ENCODE peak calls at places on chromosome 1, in nine cellular contexts. U is adrenal gland, L is aorta, N is heart right ventricle, Q is transverse colon, T is A549, P is neural progenitor cell, I is psoas muscle, B is hepatocyte. G is an unnamed sample. For H3K4me1, the result is how much of the 10 kb centered on the place peaks cover.

GRCh38 chr1:24861821-24862727 is 68.0 kb downstream of the RUNX3 start:
- DNase-seq in U (no peak), L (peak), N (no peak), Q (peak), T (peak), P (peak), I (no peak), B (peak), G (no peak)

GRCh38 chr1:57761628-57762027 is 337.8 kb upstream of the DAB1 start:
- DNase-seq in U (no peak), L (no peak), N (no peak), Q (no peak), T (no peak), P (no peak), I (no peak), B (no peak), G (no peak)

GRCh38 chr1:58620259-58620658 is 43.2 kb upstream of the TACSTD2 start:
- DNase-seq in U (no peak), L (no peak), N (no peak), Q (peak), T (no peak), P (peak), I (no peak), B (peak), G (no peak)

GRCh38 chr1:179206817-179207216 is 22.7 kb downstream of the ABL2 start:
- DNase-seq in U (no peak), L (no peak), N (no peak), Q (no peak), T (no peak), P (no peak), I (no peak), B (no peak), G (no peak)

GRCh38 chr1:233613252-233614172 is at the start of gene KCNK1:
- DNase-seq in U (peak), L (peak), N (peak), Q (peak), T (peak), P (peak), I (peak), B (peak), G (peak)

GRCh38 chr1:10932088-10932487 is 80.4 kb upstream of the TARDBP start:
- DNase-seq in U (no peak), L (no peak), N (no peak), Q (no peak), T (no peak), P (no peak), I (no peak), B (no peak), G (no peak)

GRCh38 chr1:234297668-234298067 is 75.6 kb upstream of the COA6 start:
- DNase-seq in U (no peak), L (no peak), N (no peak), Q (no peak), T (no peak), P (no peak), I (no peak), B (no peak), G (no peak)

GRCh38 chr1:75727571-75727970 is 3.1 kb downstream of the ACADM start:
- DNase-seq in U (no peak), L (no peak), N (no peak), Q (no peak), T (no peak), P (no peak), I (no peak), B (no peak), G (no peak)

GRCh38 chr1:6208723-6209660 is 3.1 kb downstream of the RNF207 start:
- DNase-seq in U (peak), L (no peak), N (no peak), Q (peak), T (no peak), P (peak), I (peak), B (peak), G (peak)

GRCh38 chr1:7856345-7856744 is 3.5 kb upstream of the UTS2 start:
- DNase-seq in U (no peak), L (no peak), N (no peak), Q (no peak), T (no peak), P (peak), I (no peak), B (no peak), G (no peak)

GRCh38 chr1:172909606-172910326 is 141.0 kb downstream of the TNFSF18 start:
- DNase-seq in U (no peak), L (no peak), N (no peak), Q (no peak), T (peak), P (no peak), I (no peak), B (no peak), G (no peak)

GRCh38 chr1:197103295-197103694 is 36.2 kb upstream of the F13B start:
- DNase-seq in U (no peak), L (no peak), N (no peak), Q (no peak), T (no peak), P (no peak), I (no peak), B (no peak), G (no peak)

GRCh38 chr1:33347650-33347992 is 26.7 kb upstream of the A3GALT2 start:
- DNase-seq in U (no peak), L (peak), N (peak), Q (peak), T (peak), P (no peak), I (peak), B (peak), G (peak)

GRCh38 chr1:48084826-48085225 is 87.6 kb upstream of the TRABD2B start:
- DNase-seq in U (no peak), L (no peak), N (no peak), Q (no peak), T (no peak), P (no peak), I (no peak), B (no peak), G (no peak)

GRCh38 chr1:117655220-117655577 is 49.4 kb downstream of the TENT5C start:
- DNase-seq in U (peak), L (no peak), N (no peak), Q (no peak), T (peak), P (no peak), I (no peak), B (no peak), G (no peak)

GRCh38 chr1:65758128-65758527 is 34.6 kb upstream of the PDE4B start:
- DNase-seq in U (no peak), L (no peak), N (no peak), Q (no peak), T (no peak), P (no peak), I (no peak), B (peak), G (no peak)

GRCh38 chr1:204446413-204447111 is 34.9 kb upstream of the PPP1R15B start:
- DNase-seq in U (peak), L (peak), N (peak), Q (peak), T (peak), P (peak), I (peak), B (peak), G (peak)

GRCh38 chr1:87061742-87062156 is 147.3 kb downstream of the HS2ST1 start:
- DNase-seq in U (no peak), L (no peak), N (no peak), Q (no peak), T (no peak), P (no peak), I (no peak), B (no peak), G (no peak)

GRCh38 chr1:151058682-151059341 is 610 bp downstream of the CDC42SE1 start:
- DNase-seq in U (peak), L (peak), N (peak), Q (peak), T (no peak), P (peak), I (no peak), B (peak), G (peak)

GRCh38 chr1:211469938-211470529 is 21.9 kb downstream of the RD3 start:
- DNase-seq in U (peak), L (peak), N (peak), Q (peak), T (peak), P (peak), I (peak), B (peak), G (peak)

GRCh38 chr1:245177071-245177900 is 22.5 kb downstream of the KIF26B start:
- DNase-seq in U (no peak), L (no peak), N (no peak), Q (no peak), T (no peak), P (no peak), I (no peak), B (peak), G (no peak)

GRCh38 chr1:248618878-248619277 is 16.0 kb downstream of the OR2T11 start:
- DNase-seq in U (peak), L (peak), N (no peak), Q (peak), T (peak), P (no peak), I (peak), B (no peak), G (peak)

GRCh38 chr1:14140800-14141526 is 441.0 kb downstream of the PRDM2 start:
- DNase-seq in U (peak), L (peak), N (peak), Q (no peak), T (no peak), P (no peak), I (peak), B (peak), G (peak)

GRCh38 chr1:243974451-243975292 is 76.4 kb upstream of the ZBTB18 start:
- DNase-seq in U (no peak), L (no peak), N (peak), Q (no peak), T (no peak), P (peak), I (no peak), B (peak), G (no peak)

GRCh38 chr1:99003911-99004269 is 771 bp downstream of the PLPPR5 start:
- DNase-seq in U (no peak), L (no peak), N (no peak), Q (no peak), T (no peak), P (peak), I (no peak), B (no peak), G (no peak)

GRCh38 chr1:39098569-39099250 is 72.6 kb downstream of the NDUFS5 start:
- DNase-seq in U (peak), L (peak), N (peak), Q (peak), T (peak), P (peak), I (peak), B (peak), G (peak)

GRCh38 chr1:107844009-107844408 is 121.0 kb downstream of the VAV3 start:
- DNase-seq in U (no peak), L (no peak), N (no peak), Q (no peak), T (no peak), P (no peak), I (peak), B (no peak), G (no peak)

GRCh38 chr1:81894867-81895266 is 94.1 kb downstream of the ADGRL2 start:
- DNase-seq in U (no peak), L (no peak), N (no peak), Q (no peak), T (no peak), P (no peak), I (no peak), B (no peak), G (no peak)

GRCh38 chr1:60569189-60569588 is 495.6 kb upstream of the C1orf87 start:
- DNase-seq in U (no peak), L (no peak), N (no peak), Q (no peak), T (no peak), P (no peak), I (no peak), B (no peak), G (no peak)

GRCh38 chr1:80656011-80656627 is 1144.6 kb upstream of the ADGRL2 start:
- DNase-seq in U (no peak), L (no peak), N (no peak), Q (no peak), T (peak), P (peak), I (no peak), B (peak), G (no peak)

DNA sequence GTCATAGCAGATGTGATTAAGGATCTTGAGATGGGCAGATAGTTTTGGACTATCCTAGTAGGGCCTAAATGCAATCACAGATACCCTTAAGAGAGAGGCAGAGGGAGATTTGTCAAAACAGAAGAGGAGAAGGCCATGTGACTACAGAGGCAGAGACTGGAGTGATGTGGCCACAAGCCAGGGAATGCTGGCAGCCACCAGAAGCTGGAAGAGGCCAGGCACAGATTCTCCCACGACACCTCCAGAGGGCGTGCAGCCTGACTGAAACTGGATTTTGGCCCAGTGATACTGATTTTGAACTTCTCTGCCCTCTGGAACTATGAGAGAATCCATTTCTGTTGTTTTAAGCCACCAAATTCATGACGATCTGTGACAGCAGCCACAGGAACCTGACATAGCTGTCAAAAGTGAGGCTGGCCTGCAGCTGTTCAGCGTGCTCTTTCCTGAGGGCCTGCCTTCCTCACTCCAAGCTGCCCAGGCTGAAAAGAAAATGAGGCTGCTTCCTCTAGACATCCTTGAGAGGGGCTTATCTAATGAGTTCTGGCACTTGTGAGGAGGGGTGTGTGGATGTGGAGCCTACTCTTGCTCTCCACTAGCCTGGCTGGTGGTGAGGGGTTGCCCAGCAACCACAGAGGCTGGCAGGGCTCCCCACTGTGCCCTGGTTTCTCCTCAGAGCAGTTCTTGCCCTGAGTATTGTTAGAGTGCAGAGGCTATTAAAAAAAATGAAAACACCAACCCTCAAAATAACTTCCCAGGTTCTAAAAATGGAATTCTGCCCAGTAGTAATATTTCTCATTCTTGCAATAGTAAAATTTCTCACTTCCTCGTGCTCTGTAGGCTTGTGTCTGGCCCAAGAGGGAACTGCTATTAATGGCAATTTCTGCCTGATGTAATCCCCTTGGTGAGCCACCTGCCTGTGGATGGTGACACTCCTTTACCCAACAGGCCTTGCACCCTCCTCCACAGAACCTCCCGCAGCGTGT is 52.4 kb upstream of the EPS8L3 start:
- DNase-seq in U (no peak), L (no peak), N (no peak), Q (peak), T (no peak), P (no peak), I (no peak), B (no peak), G (no peak)
- H3K27ac ChIP-seq in U (no peak), L (no peak), N (no peak), Q (peak), T (peak), P (no peak), I (no peak), B (no peak), G (no peak)

GRCh38 chr1:1615256-1616044 is at the start of gene MIB2:
- DNase-seq in U (peak), L (peak), N (peak), Q (peak), T (peak), P (peak), I (peak), B (peak), G (peak)

GRCh38 chr1:1617925-1618324 is 2.6 kb downstream of the MIB2 start:
- DNase-seq in U (no peak), L (peak), N (no peak), Q (no peak), T (no peak), P (no peak), I (peak), B (no peak), G (peak)

GRCh38 chr1:1617516-1617915 is 2.2 kb downstream of the MIB2 start:
- DNase-seq in U (no peak), L (peak), N (no peak), Q (no peak), T (no peak), P (no peak), I (peak), B (no peak), G (peak)

GRCh38 chr1:1616045-1616821 is 933 bp downstream of the MIB2 start:
- DNase-seq in U (peak), L (peak), N (no peak), Q (peak), T (no peak), P (peak), I (peak), B (peak), G (peak)

GRCh38 chr1:1616838-1617237 is 1.5 kb downstream of the MIB2 start:
- DNase-seq in U (no peak), L (peak), N (no peak), Q (peak), T (no peak), P (no peak), I (peak), B (no peak), G (peak)
- H3K4me3 ChIP-seq in U (peak), L (peak), N (peak), Q (peak), T (no peak), P (peak), I (peak), B (peak), G (peak)

GRCh38 chr1:213067366-213067765 is 16.3 kb downstream of the RPS6KC1 start:
- DNase-seq in U (no peak), L (no peak), N (no peak), Q (no peak), T (no peak), P (no peak), I (no peak), B (no peak), G (no peak)
- H3K4me1 ChIP-seq in U (under half), L (under half), N (under half), Q (under half), T (under half), P (under half), I (under half), B (under half), G (under half)

GRCh38 chr1:91901231-91901630 is 15.3 kb upstream of the TGFBR3 start:
- DNase-seq in U (no peak), L (no peak), N (no peak), Q (no peak), T (no peak), P (no peak), I (no peak), B (no peak), G (no peak)
- H3K27ac ChIP-seq in U (no peak), L (no peak), N (no peak), Q (no peak), T (peak), P (no peak), I (no peak), B (no peak), G (no peak)

GRCh38 chr1:192529811-192530210 is 45.8 kb upstream of the RGS1 start:
- DNase-seq in U (no peak), L (no peak), N (no peak), Q (no peak), T (no peak), P (no peak), I (no peak), B (no peak), G (no peak)

GRCh38 chr1:192529031-192529755 is 46.4 kb upstream of the RGS1 start:
- DNase-seq in U (no peak), L (no peak), N (no peak), Q (no peak), T (no peak), P (no peak), I (no peak), B (no peak), G (no peak)

GRCh38 chr1:192527950-192528349 is 47.6 kb upstream of the RGS1 start:
- DNase-seq in U (no peak), L (no peak), N (no peak), Q (no peak), T (no peak), P (no peak), I (no peak), B (no peak), G (no peak)

GRCh38 chr1:192535916-192536662 is 39.5 kb upstream of the RGS1 start:
- DNase-seq in U (no peak), L (no peak), N (no peak), Q (no peak), T (no peak), P (no peak), I (no peak), B (no peak), G (no peak)

GRCh38 chr1:192530254-192530653 is 45.3 kb upstream of the RGS1 start:
- DNase-seq in U (no peak), L (no peak), N (no peak), Q (no peak), T (no peak), P (no peak), I (no peak), B (no peak), G (no peak)
- H3K4me3 ChIP-seq in U (no peak), L (no peak), N (no peak), Q (no peak), T (no peak), P (no peak), I (no peak), B (no peak), G (no peak)

DNA sequence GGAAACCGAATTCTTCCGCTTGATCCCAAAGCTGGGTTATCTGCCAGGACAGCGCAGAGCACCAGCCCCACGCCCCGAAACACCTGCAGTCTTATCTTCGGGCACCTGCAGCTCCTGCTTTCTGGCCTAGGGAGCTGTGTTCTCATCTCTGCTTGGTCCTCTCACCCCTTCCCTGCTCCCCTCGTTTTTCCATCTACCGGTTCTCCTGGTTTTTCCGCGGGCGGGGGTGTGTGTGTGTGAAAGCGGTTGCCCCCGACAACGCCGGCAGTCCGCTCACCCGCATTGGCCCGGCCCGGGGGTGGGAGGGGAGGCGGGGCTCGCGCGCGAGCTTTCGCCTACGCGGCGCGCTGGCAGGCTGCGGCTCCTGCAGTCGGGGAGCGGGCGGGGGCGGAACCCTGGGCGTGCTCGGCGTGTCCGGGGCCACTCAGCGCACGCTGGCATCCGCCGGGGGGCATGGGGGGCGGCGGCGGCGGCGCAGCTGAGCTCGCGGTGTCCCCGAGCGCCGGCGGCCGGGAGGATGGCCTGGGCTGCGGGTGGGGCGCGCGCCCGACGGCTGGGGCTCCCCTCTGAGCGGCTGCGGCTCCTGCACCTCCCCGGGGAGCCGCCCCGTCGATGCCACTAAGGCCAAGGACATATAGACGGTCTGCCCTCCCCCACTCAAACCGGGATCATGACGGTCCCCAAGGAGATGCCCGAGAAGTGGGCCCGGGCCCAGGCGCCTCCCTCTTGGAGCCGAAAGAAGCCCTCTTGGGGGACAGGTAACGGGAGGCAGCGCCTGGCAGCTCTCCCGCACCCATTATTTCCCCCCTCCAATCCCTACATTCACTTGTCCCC is 3.2 kb downstream of the ATP8B2 start:
- DNase-seq in U (peak), L (peak), N (peak), Q (peak), T (no peak), P (peak), I (peak), B (peak), G (peak)
- H3K4me1 ChIP-seq in U (under half), L (under half), N (under half), Q (under half), T (under half), P (under half), I (under half), B (under half), G (under half)

GRCh38 chr1:231512147-231512698 is 16.2 kb upstream of the TSNAX start:
- DNase-seq in U (no peak), L (no peak), N (no peak), Q (no peak), T (peak), P (no peak), I (no peak), B (peak), G (no peak)
- H3K27ac ChIP-seq in U (no peak), L (no peak), N (no peak), Q (no peak), T (peak), P (no peak), I (no peak), B (peak), G (no peak)

DNA sequence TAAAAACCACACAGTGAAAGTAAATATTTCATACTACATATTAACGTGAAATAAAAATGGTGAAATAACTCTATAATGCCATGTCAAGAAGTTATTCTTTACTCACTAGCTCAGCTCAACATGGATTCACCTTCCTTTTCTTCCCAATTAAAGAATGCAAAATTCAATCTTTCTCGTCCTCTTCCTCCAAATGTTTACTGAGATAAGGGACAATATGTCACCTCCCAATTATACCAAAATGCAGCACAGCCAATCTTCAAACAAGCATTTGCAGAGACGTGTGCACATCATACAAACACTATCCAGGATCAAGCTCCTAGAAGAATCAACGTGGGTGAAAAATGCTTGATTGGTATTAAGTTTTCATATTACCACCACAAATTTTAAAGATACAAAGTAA is 7.3 kb downstream of the PTP4A2 start:
- DNase-seq in U (no peak), L (no peak), N (no peak), Q (no peak), T (no peak), P (no peak), I (no peak), B (no peak), G (no peak)
- H3K4me3 ChIP-seq in U (no peak), L (no peak), N (peak), Q (peak), T (peak), P (no peak), I (peak), B (no peak), G (no peak)

G was measured in right cardiac atrium.